ENCODE peak calls at places on chromosomes 5 and 9, in six cellular contexts. C is A673; X is CD4-positive, alpha-beta T cell; P is GM13977; I is dorsolateral prefrontal cortex; O is AG09309. M is an unnamed sample.

GRCh38 chr5:172443441-172444109 is 10.8 kb downstream of the SH3PXD2B start:
- DNase-seq in X (no peak), P (no peak), I (peak; percentile 66), O (peak; percentile 92), C (peak; percentile 47), M (no peak)

GRCh38 chr9:27714388-27714787 is 141.1 kb upstream of the C9orf72 start:
- DNase-seq in O (no peak), X (no peak), I (no peak), C (no peak), P (no peak), M (no peak)

GRCh38 chr5:57683036-57683600 is 200.5 kb upstream of the ACTBL2 start:
- DNase-seq in C (no peak), I (no peak), P (no peak), X (no peak), O (no peak), M (no peak)

GRCh38 chr5:2009986-2010914 is 127.5 kb upstream of the IRX4 start:
- DNase-seq in I (no peak), C (no peak), P (no peak), X (no peak), O (no peak), M (no peak)

GRCh38 chr9:87564111-87564510 is 66.4 kb downstream of the DAPK1 start:
- DNase-seq in P (peak; percentile 47), X (no peak), I (no peak), O (no peak), C (no peak), M (no peak)

GRCh38 chr5:167576928-167577327 is 714.5 kb upstream of the WWC1 start:
- DNase-seq in C (peak; percentile 65), X (no peak), I (no peak), O (no peak), P (no peak), M (no peak)

GRCh38 chr5:9924614-9925013 is 294.5 kb upstream of the TAS2R1 start:
- DNase-seq in O (peak; percentile 94), I (no peak), P (peak; percentile 6), X (no peak), C (no peak), M (no peak)

GRCh38 chr5:123214193-123214592 is 125.2 kb downstream of the PRDM6 start:
- DNase-seq in O (no peak), P (no peak), C (no peak), I (no peak), X (no peak), M (no peak)

GRCh38 chr5:78586251-78586650 is 62.3 kb downstream of the LHFPL2 start:
- DNase-seq in C (peak; percentile 35), P (no peak), O (peak; percentile 97), I (peak; percentile 56), X (no peak), M (no peak)

GRCh38 chr9:98099898-98100297 is 19.1 kb downstream of the TRIM14 start:
- DNase-seq in O (no peak), P (no peak), C (no peak), X (no peak), I (no peak), M (no peak)

GRCh38 chr5:112338681-112339337 is 80.3 kb downstream of the EPB41L4A start:
- DNase-seq in O (no peak), I (no peak), X (no peak), P (no peak), C (no peak), M (no peak)

GRCh38 chr9:137412431-137412830 is 10.5 kb downstream of the EXD3 start:
- DNase-seq in O (no peak), P (no peak), I (no peak), X (no peak), C (no peak), M (no peak)

GRCh38 chr5:113693205-113693553 is 179.7 kb downstream of the YTHDC2 start:
- DNase-seq in C (peak; percentile 68), I (no peak), O (no peak), X (no peak), P (no peak), M (peak; percentile 34)

GRCh38 chr9:35903049-35903448 is 3.0 kb upstream of the HRCT1 start:
- DNase-seq in P (peak; percentile 73), O (no peak), C (peak; percentile 65), I (no peak), X (no peak), M (no peak)

GRCh38 chr5:73544429-73545402 is 20.7 kb downstream of the ANKRA2 start:
- DNase-seq in X (no peak), O (no peak), C (no peak), I (no peak), P (no peak), M (no peak)

GRCh38 chr5:72063219-72063819 is 44.0 kb upstream of the MAP1B start:
- DNase-seq in C (peak; percentile 54), P (no peak), X (no peak), O (no peak), I (no peak), M (peak; percentile 57)

GRCh38 chr5:160507181-160507811 is 85.6 kb downstream of the PTTG1 start:
- DNase-seq in O (peak; percentile 16), C (no peak), I (no peak), P (no peak), X (no peak), M (no peak)

GRCh38 chr5:14414615-14415515 is 166.7 kb upstream of the OTULINL start:
- DNase-seq in P (peak; percentile 71), C (no peak), I (no peak), X (no peak), O (no peak), M (no peak)

GRCh38 chr9:78021692-78022091 is 9.9 kb downstream of the GNAQ start:
- DNase-seq in C (no peak), X (no peak), P (no peak), O (no peak), I (no peak), M (no peak)

GRCh38 chr5:82538339-82539034 is 260.3 kb upstream of the RPS23 start:
- DNase-seq in O (peak; percentile 39), I (no peak), X (no peak), P (no peak), C (peak; percentile 12), M (no peak)

GRCh38 chr5:112995764-112996618 is 19.4 kb downstream of the DCP2 start:
- DNase-seq in I (peak; percentile 74), P (peak; percentile 55), O (no peak), X (peak; percentile 77), C (peak; percentile 75), M (peak; percentile 78)

GRCh38 chr5:427415-428087 is 15.4 kb upstream of the EXOC3 start:
- DNase-seq in O (no peak), C (no peak), P (peak; percentile 26), X (no peak), I (no peak), M (no peak)

GRCh38 chr5:424259-425110 is 18.5 kb upstream of the EXOC3 start:
- DNase-seq in P (peak; percentile 88), C (no peak), I (no peak), X (no peak), O (no peak), M (no peak)

GRCh38 chr5:426392-426976 is 16.5 kb upstream of the EXOC3 start:
- DNase-seq in O (no peak), P (no peak), C (no peak), I (no peak), X (no peak), M (no peak)

GRCh38 chr5:423626-424258 is 19.2 kb upstream of the EXOC3 start:
- DNase-seq in I (no peak), C (no peak), O (no peak), P (no peak), X (no peak), M (no peak)

GRCh38 chr5:425714-426113 is 17.3 kb upstream of the EXOC3 start:
- DNase-seq in C (peak; percentile 65), I (no peak), X (no peak), P (no peak), O (no peak), M (no peak)
- TF ChIP-seq CTCF in C (peak; percentile 63), I (no peak), X (peak; percentile 55), P (no peak), O (no peak), M (no peak)

DNA sequence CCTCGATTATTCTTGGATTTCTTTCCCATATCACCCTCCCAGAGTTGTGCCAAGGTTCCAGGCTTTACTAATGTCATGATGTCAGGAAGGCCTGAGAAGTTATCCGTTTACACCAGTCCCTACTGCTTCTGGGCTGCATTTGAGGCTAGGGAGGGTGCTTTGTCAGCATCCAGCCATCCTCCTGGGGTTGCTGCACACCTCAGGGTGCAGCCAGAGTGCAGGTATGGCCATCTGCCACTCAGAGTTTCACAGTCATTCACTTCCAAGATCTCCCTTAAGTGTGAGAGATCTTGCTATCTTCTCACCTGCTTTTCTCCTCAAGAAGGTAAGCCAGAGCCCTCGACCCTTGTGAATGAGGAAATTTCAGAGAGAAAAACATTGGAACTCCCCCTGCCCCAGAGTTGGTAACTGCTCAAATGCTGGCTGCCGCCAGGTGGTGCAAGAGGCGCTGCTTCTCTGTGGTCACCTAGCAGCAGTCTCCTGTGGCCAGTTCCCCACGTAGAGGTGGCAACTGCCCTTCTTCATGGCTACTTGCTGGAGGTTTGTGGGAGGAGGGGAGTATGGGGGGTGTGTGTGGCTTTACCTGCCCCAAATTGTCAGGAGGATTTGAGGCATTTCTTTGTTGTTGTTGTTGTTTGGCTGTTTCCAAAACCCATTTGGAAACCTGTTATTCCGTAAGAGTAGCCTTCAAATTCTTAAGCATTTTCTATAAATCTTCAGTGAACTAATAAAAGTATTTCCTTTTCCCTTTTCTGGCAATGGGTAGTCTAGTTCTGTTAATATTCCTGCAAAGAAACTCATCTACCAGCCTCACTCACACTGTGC is 259.6 kb upstream of the DMRT1 start:
- DNase-seq in I (no peak), P (peak; percentile 40), O (no peak), C (no peak), X (no peak), M (peak; percentile 9)
- TF ChIP-seq CTCF in I (no peak), P (peak; percentile 37), O (peak; percentile 65), C (no peak), X (no peak), M (peak; percentile 55)

GRCh38 chr9:71490810-71491209 is 277.5 kb downstream of the CEMIP2 start:
- DNase-seq in C (peak; percentile 7), O (no peak), I (no peak), P (peak; percentile 6), X (no peak), M (no peak)
- TF ChIP-seq CTCF in C (peak; percentile 46), O (peak; percentile 32), I (no peak), P (peak; percentile 39), X (no peak), M (peak; percentile 30)

DNA sequence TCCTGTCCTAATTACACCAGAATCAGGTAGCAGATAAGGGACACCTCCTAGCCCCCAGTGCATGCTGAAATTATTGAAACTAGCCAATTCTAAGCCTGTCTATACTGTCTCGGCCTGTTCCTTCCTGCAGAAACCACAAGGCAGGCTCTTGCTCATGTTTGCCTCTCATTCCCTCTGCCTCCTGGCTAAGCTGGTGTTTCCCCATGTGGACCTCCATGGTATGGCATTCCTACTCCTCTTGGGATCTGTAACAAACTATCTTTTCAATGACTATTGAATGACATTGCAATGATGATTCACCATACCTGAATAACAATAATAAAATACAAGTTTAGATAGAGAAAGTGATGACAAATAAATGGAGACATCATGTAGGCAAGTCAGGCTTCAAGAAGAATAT is 35.6 kb upstream of the ADAMTS16 start:
- DNase-seq in X (no peak), O (no peak), P (no peak), I (no peak), C (no peak), M (no peak)
- TF ChIP-seq CTCF in X (no peak), O (no peak), P (no peak), I (no peak), C (no peak), M (no peak)

M was measured in neural crest cell.